ENCODE peak calls at places on chromosomes 4 and X, in six cellular contexts. C is suprapubic skin, H is testis, G is endothelial cell of umbilical vein, T is uterus, K is A549. D is an unnamed sample.

GRCh38 chrX:6526564-6526963 is 8.4 kb downstream of the VCX3A start:
- DNase-seq in C (no peak), H (no peak), G (no peak), T (no peak), K (no peak), D (no peak)

GRCh38 chr4:86013623-86014022 is 346.2 kb downstream of the MAPK10 start:
- DNase-seq in C (no peak), H (no peak), G (no peak), T (no peak), K (no peak), D (no peak)

GRCh38 chr4:77671051-77671450 is 65.4 kb downstream of the CXCL13 start:
- DNase-seq in C (no peak), H (no peak), G (no peak), T (no peak), K (no peak), D (no peak)

GRCh38 chr4:83074086-83074704 is 39.2 kb downstream of the COPS4 start:
- DNase-seq in C (no peak), H (peak), G (peak), T (peak), K (peak), D (peak)

GRCh38 chr4:88058295-88058694 is 50.9 kb downstream of the PKD2 start:
- DNase-seq in C (no peak), H (no peak), G (no peak), T (no peak), K (no peak), D (no peak)

GRCh38 chr4:8599657-8600056 is 7.1 kb downstream of the CPZ start:
- DNase-seq in C (no peak), H (no peak), G (no peak), T (peak), K (no peak), D (no peak)

GRCh38 chr4:104989363-104989762 is 157.3 kb upstream of the TET2 start:
- DNase-seq in C (no peak), H (no peak), G (no peak), T (peak), K (no peak), D (no peak)

GRCh38 chr4:78691333-78691732 is 84.8 kb upstream of the BMP2K start:
- DNase-seq in C (no peak), H (no peak), G (no peak), T (no peak), K (no peak), D (no peak)

GRCh38 chrX:10633722-10634121 is 13.3 kb upstream of the MID1 start:
- DNase-seq in C (no peak), H (no peak), G (peak), T (peak), K (peak), D (peak)

GRCh38 chrX:115068896-115069295 is 51.5 kb upstream of the IL13RA2 start:
- DNase-seq in C (no peak), H (no peak), G (no peak), T (no peak), K (no peak), D (no peak)

GRCh38 chr4:47213971-47214370 is 182.6 kb downstream of the GABRB1 start:
- DNase-seq in C (no peak), H (no peak), G (no peak), T (no peak), K (no peak), D (no peak)

GRCh38 chr4:5752803-5753184 is 41.8 kb downstream of the EVC start:
- DNase-seq in C (no peak), H (no peak), G (no peak), T (no peak), K (no peak), D (no peak)

GRCh38 chr4:87811977-87812376 is 12.6 kb downstream of the IBSP start:
- DNase-seq in C (no peak), H (no peak), G (no peak), T (no peak), K (no peak), D (no peak)

GRCh38 chrX:83658731-83659130 is 150.6 kb downstream of the POU3F4 start:
- DNase-seq in C (no peak), H (no peak), G (no peak), T (no peak), K (peak), D (no peak)

GRCh38 chr4:76175336-76175735 is 27.1 kb upstream of the NUP54 start:
- DNase-seq in C (no peak), H (no peak), G (no peak), T (no peak), K (no peak), D (no peak)

GRCh38 chr4:76178296-76178695 is 30.1 kb upstream of the NUP54 start:
- DNase-seq in C (no peak), H (no peak), G (no peak), T (no peak), K (no peak), D (no peak)

GRCh38 chr4:76182463-76182862 is 31.2 kb downstream of the SCARB2 start:
- DNase-seq in C (no peak), H (no peak), G (no peak), T (no peak), K (no peak), D (no peak)

GRCh38 chr4:76177709-76178108 is 29.5 kb upstream of the NUP54 start:
- DNase-seq in C (no peak), H (no peak), G (no peak), T (no peak), K (no peak), D (no peak)

DNA sequence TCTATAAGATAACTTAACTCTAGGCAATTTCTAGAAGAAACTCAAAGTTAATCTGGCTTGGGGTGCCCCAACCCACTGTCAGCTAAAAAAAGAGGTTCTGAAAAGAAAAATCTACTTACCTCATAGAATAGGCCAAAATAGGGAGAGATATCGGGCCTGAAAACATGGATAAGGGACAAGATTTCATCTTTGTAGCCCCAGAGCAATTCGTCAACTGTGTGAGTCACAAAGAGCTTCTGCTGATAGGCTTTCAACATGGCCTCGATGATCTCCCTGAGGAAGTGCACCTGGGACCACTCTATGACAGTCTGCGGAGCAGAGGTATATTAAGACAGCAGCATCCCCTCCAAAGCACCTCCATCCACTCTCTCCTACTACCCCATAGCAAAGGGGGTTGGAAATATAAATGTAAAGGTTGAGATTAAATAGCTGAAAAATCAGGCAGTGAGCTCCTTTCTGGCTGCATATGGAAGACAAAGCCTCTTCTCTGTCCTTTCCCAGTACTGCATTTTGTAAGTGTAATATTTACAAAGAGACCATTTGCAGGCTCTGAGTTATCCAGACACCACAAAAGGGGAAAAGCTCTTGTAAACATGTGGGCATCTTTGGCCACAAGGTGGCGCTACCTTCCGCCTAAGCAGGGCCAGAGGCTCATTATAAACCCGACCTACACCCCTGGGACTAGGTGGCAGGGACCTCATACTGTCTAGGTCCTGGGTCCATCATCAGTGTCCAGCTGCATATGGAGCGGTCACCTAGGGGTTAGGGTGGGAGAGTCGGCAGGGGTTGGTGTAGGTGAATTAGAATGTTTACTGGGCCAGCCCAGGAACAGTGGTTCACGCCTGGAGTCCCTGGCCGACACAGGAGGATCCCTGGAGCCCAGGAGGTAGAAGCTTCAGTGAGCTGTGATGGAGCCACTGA is 31.5 kb upstream of the NUP54 start:
- DNase-seq in C (peak), H (peak), G (peak), T (peak), K (peak), D (peak)
- TF ChIP-seq CTCF in C (peak), H (peak), G (peak), T (peak), K (peak), D (peak)

GRCh38 chrX:17024896-17025295 is 78.4 kb downstream of the REPS2 start:
- DNase-seq in C (no peak), H (no peak), G (no peak), T (no peak), K (no peak), D (no peak)

GRCh38 chrX:17023670-17024069 is 77.2 kb downstream of the REPS2 start:
- DNase-seq in C (no peak), H (no peak), G (no peak), T (no peak), K (no peak), D (no peak)

GRCh38 chrX:17020371-17020770 is 73.9 kb downstream of the REPS2 start:
- DNase-seq in C (no peak), H (no peak), G (no peak), T (no peak), K (no peak), D (no peak)

GRCh38 chrX:17020828-17021821 is 74.7 kb downstream of the REPS2 start:
- DNase-seq in C (no peak), H (no peak), G (no peak), T (no peak), K (no peak), D (no peak)

DNA sequence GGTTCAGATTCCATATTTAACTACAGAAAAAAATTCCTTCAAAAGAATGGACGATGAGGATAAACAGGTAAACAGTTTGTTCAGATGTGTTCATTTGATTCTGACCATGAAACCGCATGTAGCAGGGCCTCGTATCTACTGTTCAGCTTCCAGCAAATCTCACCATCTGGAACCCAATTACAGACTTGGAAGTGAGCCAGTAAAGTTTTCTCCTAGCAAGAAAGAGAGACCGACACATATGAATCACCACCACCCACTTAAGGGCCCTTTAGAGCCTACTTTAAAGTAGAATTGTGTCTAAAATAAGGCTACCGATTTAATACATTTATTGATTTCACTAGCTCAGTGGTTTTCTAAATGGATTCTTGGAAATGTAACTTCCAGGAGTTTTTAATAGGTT is 75.7 kb downstream of the REPS2 start:
- DNase-seq in C (no peak), H (no peak), G (no peak), T (no peak), K (no peak), D (no peak)
- TF ChIP-seq POLR2A in C (no peak), H (no peak), G (no peak), T (no peak), K (no peak), D (no peak)

DNA sequence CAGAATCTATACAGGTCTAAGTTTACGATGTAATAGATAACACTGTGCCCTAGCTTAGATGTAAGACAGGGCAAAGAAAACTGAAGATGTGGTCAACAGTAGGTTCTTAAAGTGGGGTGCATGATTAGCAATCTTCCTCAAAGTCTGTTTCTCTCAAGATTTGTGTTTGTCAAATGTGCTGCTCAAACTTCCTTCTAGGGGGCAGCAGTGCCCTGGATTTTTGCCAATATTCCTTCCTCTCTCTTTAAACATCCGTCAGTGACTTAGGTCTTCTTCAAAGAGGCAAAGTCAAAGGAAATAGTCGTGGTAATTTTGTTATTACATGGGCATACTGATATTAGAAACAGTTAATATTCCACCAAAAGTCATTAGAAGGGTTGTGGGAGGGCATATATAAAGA is 4.2 kb upstream of the PDHA2 start:
- DNase-seq in C (no peak), H (no peak), G (peak), T (no peak), K (no peak), D (no peak)
- TF ChIP-seq CTCF in C (no peak), H (no peak), G (no peak), T (no peak), K (no peak), D (no peak)

DNA sequence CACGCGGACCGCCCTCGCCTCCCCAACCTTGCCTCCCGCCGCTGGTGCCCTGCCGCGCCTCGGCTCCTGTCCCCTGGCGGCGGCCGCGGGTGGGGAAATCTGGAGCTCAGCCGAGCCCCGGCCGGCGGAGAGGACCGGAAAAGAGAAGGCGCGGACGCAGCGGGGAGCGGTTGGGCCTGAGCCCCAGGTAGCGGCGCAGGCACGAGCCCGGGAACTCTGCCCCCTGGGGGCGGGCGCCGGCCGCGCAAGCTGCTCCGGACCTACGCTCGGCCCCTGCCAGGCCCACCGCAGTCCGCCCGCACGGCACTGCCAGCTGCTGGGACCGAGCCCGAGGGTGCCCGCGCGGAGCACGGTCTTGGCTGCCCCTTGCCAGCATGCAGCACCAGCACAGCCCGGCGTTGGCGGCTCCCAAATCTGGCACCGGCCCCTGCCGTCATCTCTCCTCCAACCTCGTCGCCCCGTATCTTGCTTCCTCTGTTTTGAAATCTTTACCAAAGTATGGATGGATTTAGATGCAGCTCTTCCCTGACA is at the start of gene PRSS12:
- DNase-seq in C (peak), H (peak), G (peak), T (no peak), K (peak), D (no peak)
- TF ChIP-seq POLR2A in C (no peak), H (no peak), G (no peak), T (no peak), K (no peak), D (no peak)